ENCODE peak calls at places on chromosomes 11 and 22, in five cellular contexts. K is CD8-positive, alpha-beta memory T cell; W is uterus; G is esophagus squamous epithelium; A is CD8-positive, alpha-beta T cell. J is an unnamed sample.

GRCh38 chr11:74278721-74279148 is 32.7 kb downstream of the P4HA3 start:
- DNase-seq in K (no peak), W (peak; percentile 92), G (no peak), A (no peak), J (no peak)

GRCh38 chr11:128482512-128483191 is 104.7 kb downstream of the ETS1 start:
- DNase-seq in K (peak; percentile 57), W (no peak), G (no peak), A (no peak), J (peak; percentile 66)

GRCh38 chr22:19063581-19064353 is 58.4 kb downstream of the DGCR2 start:
- DNase-seq in K (no peak), W (no peak), G (no peak), A (no peak), J (no peak)

GRCh38 chr22:27790396-27791216 is 10.9 kb downstream of the MN1 start:
- DNase-seq in K (no peak), W (no peak), G (no peak), A (no peak), J (no peak)

GRCh38 chr11:122197055-122197987 is 81.3 kb upstream of the BLID start:
- DNase-seq in K (no peak), W (peak; percentile 44), G (no peak), A (no peak), J (no peak)

GRCh38 chr11:8038811-8039529 is 42.0 kb upstream of the TUB start:
- DNase-seq in K (no peak), W (no peak), G (no peak), A (no peak), J (no peak)

GRCh38 chr22:30312053-30312452 is 14.7 kb downstream of the TBC1D10A start:
- DNase-seq in K (no peak), W (no peak), G (no peak), A (no peak), J (no peak)

GRCh38 chr11:56910046-56910753 is 78.5 kb upstream of the OR5AK2 start:
- DNase-seq in K (no peak), W (no peak), G (no peak), A (no peak), J (no peak)

DNA sequence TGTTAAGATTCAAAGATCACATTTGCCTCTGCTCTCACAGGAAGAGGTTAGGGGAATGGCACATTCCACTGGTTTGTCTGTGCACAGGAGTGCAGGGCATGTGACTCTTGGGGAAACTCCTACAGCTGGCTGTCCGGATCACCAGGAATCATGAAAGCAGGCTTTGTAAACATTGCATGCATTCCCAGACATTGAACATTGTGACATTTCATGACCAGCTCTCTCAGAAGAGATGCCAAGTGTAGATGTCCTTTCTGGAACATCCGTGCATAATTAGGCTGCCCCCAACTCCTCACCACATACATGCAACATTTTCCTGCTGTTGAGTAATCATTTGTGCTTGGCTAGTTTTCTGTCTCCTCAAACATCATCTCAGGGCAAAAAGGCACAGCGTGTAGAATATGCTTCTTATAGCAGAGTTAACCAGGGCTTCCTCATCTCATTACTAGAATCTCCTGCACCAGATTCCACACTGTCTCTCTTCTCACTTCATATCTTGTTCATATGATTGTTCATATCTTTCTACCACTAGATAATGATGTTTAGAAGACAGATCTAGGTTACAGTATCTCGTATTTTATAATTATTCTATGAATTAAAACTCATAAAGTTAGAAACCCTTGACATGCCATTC is 694.7 kb downstream of the NTM start:
- DNase-seq in K (no peak), W (no peak), G (no peak), A (no peak), J (no peak)
- H3K27ac ChIP-seq in K (no peak overlapping the region), W (no peak overlapping the region), G (peak overlapping the region; percentile 40), A (no peak overlapping the region), J (no peak overlapping the region)

DNA sequence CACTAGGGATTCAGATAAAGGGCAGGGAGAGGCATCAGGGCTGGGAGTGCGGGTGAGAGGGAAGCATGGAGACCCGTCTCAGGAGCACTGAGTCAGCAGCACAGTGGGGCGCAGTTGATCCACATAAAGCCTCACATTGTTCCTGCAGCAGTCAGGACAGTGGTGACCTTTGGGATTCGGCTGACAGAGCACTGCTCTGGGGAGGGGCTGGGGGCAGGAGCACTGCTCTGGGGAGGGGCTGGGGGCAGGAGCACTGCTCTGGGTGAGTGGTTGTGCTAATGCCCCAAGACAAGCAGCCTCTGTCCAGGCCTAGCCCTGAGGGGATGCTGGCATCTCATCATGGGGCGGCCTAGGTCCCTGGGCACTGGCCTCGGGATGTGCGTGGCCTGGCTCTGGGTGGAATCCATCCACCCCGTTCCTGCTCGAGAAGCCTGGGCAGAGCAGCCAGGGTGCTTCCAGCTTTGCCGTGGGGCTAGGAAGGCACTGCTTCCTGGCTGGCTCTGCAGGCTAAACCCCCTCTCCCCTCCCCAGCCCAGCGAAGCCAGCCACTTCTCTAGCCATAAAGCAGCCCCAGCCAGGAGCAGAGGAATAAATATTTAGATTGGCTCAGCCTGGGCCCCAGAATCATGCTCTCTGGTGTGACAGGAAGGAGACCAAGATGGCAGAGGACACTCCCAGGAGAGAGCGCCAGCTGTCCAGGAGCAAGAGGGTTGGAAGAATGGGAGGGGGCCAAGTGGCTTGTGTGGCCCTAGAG is 7.3 kb downstream of the OAF start:
- DNase-seq in K (no peak), W (no peak), G (no peak), A (no peak), J (no peak)
- H3K4me1 ChIP-seq in K (no peaks in the 10 kb centered on the region), W (no peaks in the 10 kb centered on the region), G (peaks cover 56% of the 10 kb centered on the region), A (no peaks in the 10 kb centered on the region), J (no peaks in the 10 kb centered on the region)

GRCh38 chr11:19867064-19867463 is 154.4 kb downstream of the NAV2 start:
- DNase-seq in K (no peak), W (no peak), G (no peak), A (no peak), J (no peak)
- H3K27ac ChIP-seq in K (no peak overlapping the region), W (no peak overlapping the region), G (no peak overlapping the region), A (no peak overlapping the region), J (no peak overlapping the region)

GRCh38 chr22:35567794-35568193 is 27.2 kb downstream of the RASD2 start:
- DNase-seq in K (no peak), W (no peak), G (no peak), A (no peak), J (no peak)
- H3K4me1 ChIP-seq in K (no peaks in the 10 kb centered on the region), W (peaks cover 4% of the 10 kb centered on the region), G (peaks cover 24% of the 10 kb centered on the region), A (no peaks in the 10 kb centered on the region), J (no peaks in the 10 kb centered on the region)

GRCh38 chr11:47516984-47517853 is 35.7 kb downstream of the CELF1 start:
- DNase-seq in K (no peak), W (no peak), G (no peak), A (no peak), J (no peak)
- H3K27ac ChIP-seq in K (no peak overlapping the region), W (no peak overlapping the region), G (no peak overlapping the region), A (no peak overlapping the region), J (peak overlapping the region; percentile 2)